ENCODE peak calls at places on chromosome 9, in eight cellular contexts. One of them, this sample, is unnamed.

GRCh38 chr9:89317282-89317681 is 1.0 kb upstream of the SECISBP2 start:
- DNase-seq in ELR: peak
- DNase-seq in suprapubic skin: no peak
- DNase-seq in mammary epithelial cell: no peak
- DNase-seq in mucosa of descending colon: no peak
- DNase-seq in GM04504: no peak
- DNase-seq in T-helper 9 cell: no peak
- DNase-seq in dorsolateral prefrontal cortex: no peak
- DNase-seq in this sample: no peak

GRCh38 chr9:13430717-13431116 is 151.2 kb upstream of the MPDZ start:
- DNase-seq in ELR: no peak
- DNase-seq in suprapubic skin: no peak
- DNase-seq in mammary epithelial cell: no peak
- DNase-seq in mucosa of descending colon: no peak
- DNase-seq in GM04504: no peak
- DNase-seq in T-helper 9 cell: no peak
- DNase-seq in dorsolateral prefrontal cortex: no peak
- DNase-seq in this sample: no peak

GRCh38 chr9:38087934-38088925 is 19.2 kb upstream of the SHB start:
- DNase-seq in ELR: peak
- DNase-seq in suprapubic skin: peak
- DNase-seq in mammary epithelial cell: peak
- DNase-seq in mucosa of descending colon: peak
- DNase-seq in GM04504: no peak
- DNase-seq in T-helper 9 cell: peak
- DNase-seq in dorsolateral prefrontal cortex: peak
- DNase-seq in this sample: peak

GRCh38 chr9:35845824-35846771 is 17.1 kb downstream of the TMEM8B start:
- DNase-seq in ELR: no peak
- DNase-seq in suprapubic skin: no peak
- DNase-seq in mammary epithelial cell: no peak
- DNase-seq in mucosa of descending colon: no peak
- DNase-seq in GM04504: no peak
- DNase-seq in T-helper 9 cell: no peak
- DNase-seq in dorsolateral prefrontal cortex: no peak
- DNase-seq in this sample: no peak

GRCh38 chr9:129888085-129888808 is 53.0 kb downstream of the USP20 start:
- DNase-seq in ELR: no peak
- DNase-seq in suprapubic skin: no peak
- DNase-seq in mammary epithelial cell: no peak
- DNase-seq in mucosa of descending colon: peak
- DNase-seq in GM04504: no peak
- DNase-seq in T-helper 9 cell: peak
- DNase-seq in dorsolateral prefrontal cortex: no peak
- DNase-seq in this sample: peak

GRCh38 chr9:9257999-9258398 is 1354.8 kb downstream of the PTPRD start:
- DNase-seq in ELR: no peak
- DNase-seq in suprapubic skin: no peak
- DNase-seq in mammary epithelial cell: no peak
- DNase-seq in mucosa of descending colon: no peak
- DNase-seq in GM04504: no peak
- DNase-seq in T-helper 9 cell: no peak
- DNase-seq in dorsolateral prefrontal cortex: no peak
- DNase-seq in this sample: no peak

GRCh38 chr9:84296146-84296843 is 44.3 kb downstream of the SLC28A3 start:
- DNase-seq in ELR: peak
- DNase-seq in suprapubic skin: no peak
- DNase-seq in mammary epithelial cell: peak
- DNase-seq in mucosa of descending colon: no peak
- DNase-seq in GM04504: peak
- DNase-seq in T-helper 9 cell: no peak
- DNase-seq in dorsolateral prefrontal cortex: no peak
- DNase-seq in this sample: no peak

GRCh38 chr9:14314424-14314928 is 535 bp upstream of the NFIB start:
- DNase-seq in ELR: peak
- DNase-seq in suprapubic skin: peak
- DNase-seq in mammary epithelial cell: peak
- DNase-seq in mucosa of descending colon: peak
- DNase-seq in GM04504: no peak
- DNase-seq in T-helper 9 cell: no peak
- DNase-seq in dorsolateral prefrontal cortex: no peak
- DNase-seq in this sample: peak

GRCh38 chr9:116000748-116001329 is 152.8 kb upstream of the PAPPA start:
- DNase-seq in ELR: peak
- DNase-seq in suprapubic skin: no peak
- DNase-seq in mammary epithelial cell: no peak
- DNase-seq in mucosa of descending colon: peak
- DNase-seq in GM04504: no peak
- DNase-seq in T-helper 9 cell: no peak
- DNase-seq in dorsolateral prefrontal cortex: no peak
- DNase-seq in this sample: peak

GRCh38 chr9:93826209-93826608 is 128.9 kb downstream of the BARX1 start:
- DNase-seq in ELR: no peak
- DNase-seq in suprapubic skin: peak
- DNase-seq in mammary epithelial cell: no peak
- DNase-seq in mucosa of descending colon: peak
- DNase-seq in GM04504: no peak
- DNase-seq in T-helper 9 cell: peak
- DNase-seq in dorsolateral prefrontal cortex: no peak
- DNase-seq in this sample: peak

GRCh38 chr9:34976441-34976840 is 13.1 kb upstream of the DNAJB5 start:
- DNase-seq in ELR: no peak
- DNase-seq in suprapubic skin: no peak
- DNase-seq in mammary epithelial cell: no peak
- DNase-seq in mucosa of descending colon: no peak
- DNase-seq in GM04504: no peak
- DNase-seq in T-helper 9 cell: no peak
- DNase-seq in dorsolateral prefrontal cortex: no peak
- DNase-seq in this sample: no peak

GRCh38 chr9:127921592-127922120 is 4.8 kb upstream of the ST6GALNAC4 start:
- DNase-seq in ELR: peak
- DNase-seq in suprapubic skin: peak
- DNase-seq in mammary epithelial cell: no peak
- DNase-seq in mucosa of descending colon: peak
- DNase-seq in GM04504: no peak
- DNase-seq in T-helper 9 cell: peak
- DNase-seq in dorsolateral prefrontal cortex: peak
- DNase-seq in this sample: peak

GRCh38 chr9:99851028-99851822 is 29.5 kb downstream of the NR4A3 start:
- DNase-seq in ELR: no peak
- DNase-seq in suprapubic skin: no peak
- DNase-seq in mammary epithelial cell: no peak
- DNase-seq in mucosa of descending colon: peak
- DNase-seq in GM04504: no peak
- DNase-seq in T-helper 9 cell: peak
- DNase-seq in dorsolateral prefrontal cortex: no peak
- DNase-seq in this sample: peak

GRCh38 chr9:18591261-18591660 is 117.3 kb downstream of the ADAMTSL1 start:
- DNase-seq in ELR: no peak
- DNase-seq in suprapubic skin: no peak
- DNase-seq in mammary epithelial cell: no peak
- DNase-seq in mucosa of descending colon: no peak
- DNase-seq in GM04504: no peak
- DNase-seq in T-helper 9 cell: no peak
- DNase-seq in dorsolateral prefrontal cortex: no peak
- DNase-seq in this sample: no peak

GRCh38 chr9:129170229-129170628 is 7.8 kb downstream of the IER5L start:
- DNase-seq in ELR: peak
- DNase-seq in suprapubic skin: no peak
- DNase-seq in mammary epithelial cell: peak
- DNase-seq in mucosa of descending colon: no peak
- DNase-seq in GM04504: no peak
- DNase-seq in T-helper 9 cell: no peak
- DNase-seq in dorsolateral prefrontal cortex: no peak
- DNase-seq in this sample: no peak

GRCh38 chr9:98374385-98375051 is 119.1 kb upstream of the TBC1D2 start:
- DNase-seq in ELR: peak
- DNase-seq in suprapubic skin: no peak
- DNase-seq in mammary epithelial cell: peak
- DNase-seq in mucosa of descending colon: peak
- DNase-seq in GM04504: peak
- DNase-seq in T-helper 9 cell: no peak
- DNase-seq in dorsolateral prefrontal cortex: no peak
- DNase-seq in this sample: peak